ENCODE peak calls at places on chromosomes 6 and 20, in four cellular contexts. B is nephron progenitor cell, F is A549, T is OCI-LY7. M is an unnamed sample.

GRCh38 chr6:131159578-131159977 is 24.3 kb downstream of the AKAP7 start:
- DNase-seq in B (no peak), F (no peak), T (no peak), M (no peak)

GRCh38 chr6:7176208-7176607 is 68.4 kb downstream of the RREB1 start:
- DNase-seq in B (no peak), F (no peak), T (no peak), M (peak)

GRCh38 chr6:134253681-134254080 is 64.2 kb downstream of the SGK1 start:
- DNase-seq in B (peak), F (no peak), T (no peak), M (no peak)

GRCh38 chr6:132414761-132415160 is 13.5 kb upstream of the MOXD1 start:
- DNase-seq in B (no peak), F (no peak), T (no peak), M (no peak)

GRCh38 chr6:56995347-56995746 is 40.4 kb downstream of the BEND6 start:
- DNase-seq in B (no peak), F (peak), T (peak), M (no peak)

GRCh38 chr20:16637814-16638213 is 64.6 kb upstream of the KIF16B start:
- DNase-seq in B (peak), F (no peak), T (no peak), M (no peak)

GRCh38 chr6:29746050-29746449 is 22.8 kb downstream of the HLA-F start:
- DNase-seq in B (no peak), F (no peak), T (no peak), M (no peak)

GRCh38 chr6:24919404-24919892 is 16.3 kb downstream of the RIPOR2 start:
- DNase-seq in B (no peak), F (no peak), T (peak), M (peak)

GRCh38 chr20:17960927-17961599 is 7.5 kb downstream of the SNX5 start:
- DNase-seq in B (no peak), F (no peak), T (no peak), M (no peak)

GRCh38 chr20:17806739-17807441 is 107.1 kb downstream of the BANF2 start:
- DNase-seq in B (no peak), F (no peak), T (no peak), M (no peak)

GRCh38 chr6:26329763-26330511 is 35.1 kb upstream of the BTN3A2 start:
- DNase-seq in B (peak), F (peak), T (peak), M (peak)

GRCh38 chr6:33414592-33415271 is 3.2 kb downstream of the CUTA start:
- DNase-seq in B (no peak), F (no peak), T (peak), M (no peak)

GRCh38 chr20:48184229-48184628 is 398.9 kb upstream of the SULF2 start:
- DNase-seq in B (no peak), F (no peak), T (no peak), M (no peak)

GRCh38 chr6:164098857-164099534 is 684.5 kb downstream of the QKI start:
- DNase-seq in B (no peak), F (no peak), T (no peak), M (no peak)

GRCh38 chr6:90681863-90682262 is 95.0 kb upstream of the MAP3K7 start:
- DNase-seq in B (no peak), F (no peak), T (no peak), M (no peak)

GRCh38 chr20:22003680-22004079 is 298.2 kb downstream of the PAX1 start:
- DNase-seq in B (no peak), F (no peak), T (no peak), M (no peak)

GRCh38 chr20:3616250-3616649 is 46.9 kb downstream of the GFRA4 start:
- DNase-seq in B (no peak), F (no peak), T (no peak), M (no peak)

GRCh38 chr6:73121421-73121993 is 103.8 kb downstream of the KHDC1L start:
- DNase-seq in B (no peak), F (no peak), T (no peak), M (no peak)

GRCh38 chr6:135941275-135941674 is 89.8 kb downstream of the PDE7B start:
- DNase-seq in B (no peak), F (no peak), T (no peak), M (no peak)

GRCh38 chr6:43496370-43497128 is 13.6 kb downstream of the LRRC73 start:
- DNase-seq in B (peak), F (peak), T (peak), M (no peak)

GRCh38 chr6:145235207-145235606 is 500.1 kb downstream of the EPM2A start:
- DNase-seq in B (no peak), F (no peak), T (no peak), M (no peak)

GRCh38 chr20:37914672-37915433 is 11.9 kb downstream of the VSTM2L start:
- DNase-seq in B (peak), F (no peak), T (peak), M (peak)

GRCh38 chr6:107533415-107534059 is 43.6 kb downstream of the SOBP start:
- DNase-seq in B (no peak), F (no peak), T (no peak), M (no peak)

GRCh38 chr6:161406633-161407032 is 132.8 kb upstream of the AGPAT4 start:
- DNase-seq in B (no peak), F (peak), T (no peak), M (no peak)

GRCh38 chr6:156719720-156720563 is 57.2 kb upstream of the ARID1B start:
- DNase-seq in B (peak), F (peak), T (peak), M (peak)

GRCh38 chr6:120405947-120406346 is 928.3 kb downstream of the TBC1D32 start:
- DNase-seq in B (peak), F (peak), T (no peak), M (no peak)

GRCh38 chr20:63095718-63096654 is 89.2 kb upstream of the BHLHE23 start:
- DNase-seq in B (peak), F (no peak), T (no peak), M (peak)

GRCh38 chr20:3221398-3222226 is 12.3 kb downstream of the ITPA start:
- DNase-seq in B (no peak), F (no peak), T (no peak), M (no peak)

GRCh38 chr20:17066955-17067354 is 159.9 kb upstream of the PCSK2 start:
- DNase-seq in B (no peak), F (no peak), T (no peak), M (no peak)

GRCh38 chr6:147837540-147837939 is 329.1 kb downstream of the SAMD5 start:
- DNase-seq in B (no peak), F (no peak), T (no peak), M (no peak)

DNA sequence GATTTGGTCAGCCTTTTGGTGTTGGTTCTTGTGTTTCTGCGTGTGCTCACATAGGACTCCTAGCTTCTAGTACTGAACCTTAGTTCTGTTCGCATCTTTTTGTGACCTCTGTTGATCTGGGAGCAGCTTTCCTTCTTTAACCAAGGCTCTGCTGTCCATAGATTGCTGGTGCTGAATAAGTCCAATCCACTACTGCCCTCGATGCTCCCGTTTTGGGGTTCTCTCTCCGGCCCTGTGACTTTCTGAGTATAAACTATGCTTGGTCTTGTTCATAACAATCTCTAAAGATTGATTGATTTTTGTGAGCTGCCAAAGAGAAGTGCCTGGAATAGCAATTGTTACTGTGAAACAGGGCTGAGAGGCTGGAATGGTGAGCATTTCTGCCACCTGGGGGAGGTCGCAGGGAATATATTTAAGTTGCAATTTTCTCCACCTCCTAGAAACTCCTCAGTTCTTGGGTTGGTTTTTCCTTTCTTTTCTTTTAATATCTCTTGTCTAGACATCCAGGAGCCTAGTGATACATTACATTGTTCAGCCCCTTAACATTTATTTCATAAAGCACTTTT is 422.9 kb upstream of the CHD6 start:
- DNase-seq in B (peak), F (no peak), T (no peak), M (no peak)
- TF ChIP-seq CTCF in B (peak), F (no peak), T (peak), M (peak)

GRCh38 chr6:31947864-31948263 is 2.0 kb downstream of the CFB start:
- DNase-seq in B (no peak), F (no peak), T (no peak), M (no peak)
- TF ChIP-seq CTCF in B (no peak), F (no peak), T (no peak), M (no peak)

DNA sequence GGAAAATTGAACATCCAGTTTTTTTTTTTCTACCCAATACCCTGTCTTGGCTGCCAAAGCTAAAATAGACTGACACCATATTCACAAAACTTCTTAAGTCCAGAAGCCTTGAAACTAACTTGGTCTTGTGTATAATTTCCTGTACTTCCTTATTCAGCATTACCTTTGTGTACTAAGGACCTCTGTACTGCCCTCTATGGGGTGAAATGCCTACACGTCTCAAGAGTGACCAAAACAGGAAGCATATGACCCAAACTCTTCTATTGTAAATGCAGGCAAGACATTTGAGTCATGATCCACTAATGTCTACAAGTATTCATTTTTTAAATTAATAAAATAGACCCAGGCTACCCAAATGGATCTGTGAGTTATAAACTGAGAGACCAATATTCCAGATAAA is 50.4 kb downstream of the HMGCLL1 start:
- DNase-seq in B (no peak), F (peak), T (peak), M (no peak)
- TF ChIP-seq CTCF in B (peak), F (no peak), T (peak), M (peak)

GRCh38 chr6:104829183-104829958 is 30.3 kb downstream of the HACE1 start:
- DNase-seq in B (no peak), F (no peak), T (no peak), M (no peak)
- TF ChIP-seq CTCF in B (no peak), F (no peak), T (no peak), M (no peak)

DNA sequence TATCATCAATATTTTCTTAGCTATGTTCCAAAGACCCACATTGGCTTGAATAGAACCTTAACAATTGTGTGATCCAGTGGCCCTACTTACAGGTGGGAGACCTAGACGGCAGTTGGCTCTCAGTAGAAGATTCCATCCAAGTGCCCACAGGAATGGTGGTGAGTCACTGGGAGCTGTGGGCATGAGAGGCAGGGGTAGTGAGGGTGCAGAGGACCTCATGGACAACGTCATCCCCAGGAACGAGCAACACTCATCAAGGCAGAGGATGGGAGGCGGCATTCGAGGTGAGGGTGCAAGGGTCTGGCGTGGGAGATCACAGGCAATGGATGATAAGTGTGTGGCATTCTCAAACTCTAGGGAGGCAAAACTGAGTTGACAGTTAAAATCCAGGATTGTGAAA is 17.5 kb upstream of the SPO11 start:
- DNase-seq in B (no peak), F (no peak), T (no peak), M (no peak)
- TF ChIP-seq CTCF in B (no peak), F (no peak), T (no peak), M (no peak)

DNA sequence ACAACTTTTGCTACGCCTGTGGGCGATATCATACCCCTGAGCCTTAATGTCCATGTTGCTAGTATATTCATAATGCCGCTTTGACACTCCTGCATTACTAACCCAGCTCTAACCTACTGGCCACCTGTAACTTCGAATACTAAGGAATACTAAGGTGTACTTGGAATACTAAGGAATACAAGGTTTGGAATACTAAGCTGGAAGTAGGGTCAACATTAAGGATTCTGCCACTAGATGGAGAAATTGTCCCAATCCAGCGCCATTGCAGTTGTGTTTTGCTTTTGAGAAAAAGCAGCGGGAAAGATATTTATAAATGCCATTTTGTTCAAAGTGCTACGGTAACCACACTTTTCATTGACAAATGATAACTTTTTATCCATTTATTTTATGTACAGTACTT is 10.7 kb downstream of the TBXT start:
- DNase-seq in B (no peak), F (peak), T (no peak), M (no peak)
- TF ChIP-seq CTCF in B (peak), F (peak), T (peak), M (no peak)

M was measured in glutamatergic neuron.